ENCODE peak calls at places on chromosomes 3 and 15, in four cellular contexts. X is K562, L is A549, O is endothelial cell of umbilical vein. J is an unnamed sample.

GRCh38 chr3:115937054-115937453 is 313.7 kb downstream of the GAP43 start:
- DNase-seq in O (no peak), X (no peak), L (peak), J (no peak)

GRCh38 chr3:160474416-160474838 is 24.8 kb upstream of the TRIM59 start:
- DNase-seq in O (no peak), L (no peak), X (no peak), J (no peak)

GRCh38 chr3:158640646-158641045 is 3.7 kb upstream of the GFM1 start:
- DNase-seq in X (no peak), O (no peak), L (no peak), J (no peak)

GRCh38 chr3:129608087-129608935 is 1.8 kb upstream of the PLXND1 start:
- DNase-seq in O (peak), X (peak), L (no peak), J (peak)

GRCh38 chr3:153426803-153427202 is 264.8 kb downstream of the RAP2B start:
- DNase-seq in X (no peak), O (no peak), L (no peak), J (no peak)

GRCh38 chr3:61928020-61928419 is 366.6 kb downstream of the PTPRG start:
- DNase-seq in O (no peak), X (no peak), L (no peak), J (no peak)

GRCh38 chr3:111819912-111820311 is 39.2 kb upstream of the PHLDB2 start:
- DNase-seq in L (no peak), X (no peak), O (no peak), J (no peak)

GRCh38 chr3:100030914-100031313 is 83.4 kb downstream of the FILIP1L start:
- DNase-seq in X (no peak), O (no peak), L (no peak), J (no peak)

GRCh38 chr3:170751083-170751893 is 118.7 kb downstream of the RPL22L1 start:
- DNase-seq in O (peak), L (peak), X (no peak), J (no peak)

GRCh38 chr3:100079328-100079727 is 35.0 kb downstream of the FILIP1L start:
- DNase-seq in O (no peak), L (no peak), X (no peak), J (no peak)

GRCh38 chr15:29821416-29822099 is 710 bp downstream of the TJP1 start:
- DNase-seq in L (peak), X (peak), O (peak), J (no peak)

GRCh38 chr3:99482191-99482590 is 156.2 kb upstream of the COL8A1 start:
- DNase-seq in O (peak), X (no peak), L (no peak), J (no peak)

GRCh38 chr3:190289989-190290388 is 32.3 kb downstream of the CLDN1 start:
- DNase-seq in L (no peak), O (no peak), X (no peak), J (no peak)

GRCh38 chr15:82031871-82032270 is 13.9 kb downstream of the MEX3B start:
- DNase-seq in L (no peak), O (no peak), X (no peak), J (no peak)

GRCh38 chr3:67614195-67614594 is 40.2 kb downstream of the SUCLG2 start:
- DNase-seq in X (no peak), L (no peak), O (no peak), J (no peak)
- TF ChIP-seq MYC in X (no peak), L (no peak), O (no peak), J (no peak)

DNA sequence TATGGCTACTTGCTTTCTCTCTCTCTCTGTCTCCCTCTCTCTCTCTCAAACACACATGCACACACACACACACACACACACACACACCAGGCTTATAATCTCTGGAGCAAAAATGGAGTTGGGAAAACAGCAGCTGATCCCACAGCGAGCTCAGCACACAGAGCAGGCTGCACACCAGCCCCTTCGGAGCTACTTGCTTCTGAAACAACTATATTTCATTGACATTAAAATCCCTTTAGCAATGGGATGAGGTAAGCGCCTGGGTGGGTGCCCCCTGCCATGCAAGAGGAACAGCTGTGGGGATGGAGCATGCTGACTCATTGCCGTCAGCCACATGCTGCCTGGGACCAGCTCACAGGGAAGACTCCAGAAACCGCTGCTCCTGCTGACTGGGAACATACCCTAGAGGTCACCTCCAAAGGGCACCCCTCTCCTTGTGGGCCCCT is 45.7 kb downstream of the B3GNT5 start:
- DNase-seq in X (peak), O (no peak), L (no peak), J (peak)
- TF ChIP-seq MYC in X (no peak), O (no peak), L (no peak), J (peak)

DNA sequence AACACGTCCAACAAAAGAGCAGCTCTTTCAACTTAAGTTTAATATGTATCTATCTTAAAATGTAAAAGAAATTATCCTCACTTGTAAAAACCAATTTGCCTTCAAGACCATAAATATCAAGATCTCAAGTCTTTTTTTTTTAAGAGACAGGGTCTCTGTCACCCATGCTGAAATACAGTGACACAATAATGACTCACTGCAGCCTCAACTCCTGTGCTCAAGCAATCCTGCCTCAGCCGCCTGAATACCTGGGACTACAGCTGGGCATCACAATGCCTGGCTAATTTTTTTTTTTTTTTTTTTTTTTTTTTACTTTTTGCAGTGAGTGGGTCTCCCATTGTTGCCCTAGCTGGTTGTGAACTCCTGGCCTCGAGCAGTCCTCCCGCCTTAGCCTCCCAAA is 26.0 kb downstream of the ACAP2 start:
- DNase-seq in O (no peak), X (peak), L (no peak), J (peak)
- TF ChIP-seq MYC in O (no peak), X (no peak), L (no peak), J (no peak)

DNA sequence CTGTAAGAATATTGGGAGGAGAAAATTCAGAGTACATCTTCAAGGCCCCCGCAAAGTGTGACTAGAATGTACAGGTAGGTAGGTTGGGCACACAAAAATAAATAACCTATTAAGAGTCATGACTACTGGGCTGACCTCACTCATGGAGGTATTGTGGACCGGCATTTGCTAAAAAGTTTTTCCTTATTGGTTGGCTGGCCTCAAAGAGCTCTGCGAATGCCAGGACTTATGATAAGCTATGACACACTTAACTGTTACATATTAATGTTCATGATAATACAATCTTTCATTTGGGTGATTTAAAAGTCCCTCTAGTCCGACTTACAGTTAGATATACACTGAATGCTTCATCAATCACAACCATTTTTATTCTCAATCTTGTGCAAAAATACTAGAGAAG is 329.3 kb downstream of the FOXP1 start:
- DNase-seq in X (no peak), L (no peak), O (no peak), J (no peak)
- TF ChIP-seq MYC in X (no peak), L (no peak), O (no peak), J (no peak)

GRCh38 chr3:172142074-172143059 is 103.0 kb downstream of the FNDC3B start:
- DNase-seq in L (no peak), O (peak), X (peak), J (peak)
- TF ChIP-seq MYC in L (no peak), O (no peak), X (no peak), J (no peak)

DNA sequence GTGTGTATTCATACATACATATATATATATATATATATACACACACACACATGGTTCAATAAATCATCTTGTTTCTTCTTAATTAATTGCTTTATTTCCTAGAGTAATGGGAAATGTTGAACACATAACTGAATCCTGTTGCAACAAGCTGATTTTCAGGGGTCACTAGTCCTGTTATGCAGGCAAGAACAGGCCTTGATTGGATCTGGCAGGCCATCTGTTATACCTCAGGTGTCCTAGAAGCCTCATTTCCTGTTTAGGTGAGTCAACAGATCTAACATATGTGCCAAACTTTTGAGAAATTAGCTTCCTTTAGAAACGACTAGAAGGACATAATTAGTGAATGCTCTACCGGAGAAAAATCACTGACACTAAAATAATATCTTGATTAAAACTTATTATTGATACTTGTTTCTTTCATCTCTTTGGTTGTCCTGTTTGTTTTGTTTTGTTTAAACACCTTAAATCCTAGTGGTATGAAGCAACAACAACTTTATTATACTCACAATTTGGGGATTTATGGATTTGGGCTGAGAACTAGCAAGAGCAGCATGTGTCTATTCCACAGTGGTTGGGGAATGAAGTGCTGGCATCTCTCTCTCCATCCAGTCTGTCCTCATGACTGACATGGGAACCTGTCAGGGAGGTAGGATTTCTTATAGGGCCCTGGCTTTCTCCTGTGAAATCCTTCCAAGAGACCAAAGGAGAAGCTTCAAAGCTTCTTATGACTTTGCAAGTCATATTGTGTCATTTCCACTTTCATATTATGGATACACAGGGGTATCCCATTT is 552.6 kb downstream of the NSUN3 start:
- DNase-seq in O (no peak), L (no peak), X (no peak), J (no peak)
- TF ChIP-seq MYC in O (no peak), L (no peak), X (no peak), J (no peak)

DNA sequence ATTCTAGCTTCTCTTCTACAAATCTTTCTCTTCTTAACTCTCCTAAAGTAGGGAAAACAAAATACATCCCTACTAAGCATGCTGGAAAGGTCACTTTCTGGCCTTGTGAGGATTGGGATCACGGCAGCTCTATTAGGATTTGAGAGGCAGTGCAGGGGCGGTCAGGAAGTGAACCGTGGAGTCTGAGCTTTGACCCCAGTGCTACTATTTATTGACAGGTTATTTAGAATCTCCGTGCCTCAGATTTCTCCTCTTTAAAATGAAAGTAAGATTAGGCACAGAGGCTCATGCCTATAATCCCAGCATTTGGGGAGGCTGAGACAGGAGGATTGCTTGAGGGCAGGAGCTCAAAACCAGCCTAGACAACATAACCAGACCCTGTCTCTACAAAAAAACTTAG is 42.0 kb upstream of the CHRM5 start:
- DNase-seq in O (no peak), X (no peak), L (no peak), J (no peak)
- TF ChIP-seq MYC in O (no peak), X (no peak), L (no peak), J (no peak)